ENCODE peak calls at places on chromosomes 6 and 20, in nine cellular contexts. R, P, I, C, A, G, Z, V and D are unnamed samples.
A peak's percentile ranks its signal among the peaks of the same experiment; 100 is the strongest.

GRCh38 chr20:59643616-59644061 is 39.3 kb downstream of the PHACTR3 start:
- DNase-seq in R (no peak), C (no peak), I (no peak), P (no peak), G (no peak), V (no peak), A (no peak), Z (no peak), D (no peak)

GRCh38 chr6:28553986-28554881 is 28.6 kb downstream of the GPX5 start:
- DNase-seq in V (no peak), A (no peak), C (no peak), R (no peak), Z (no peak), P (no peak), I (peak; percentile 50), G (no peak), D (no peak)

GRCh38 chr6:20350215-20350614 is 51.5 kb upstream of the E2F3 start:
- DNase-seq in R (no peak), P (no peak), A (no peak), G (peak; percentile 87), I (no peak), C (no peak), V (peak; percentile 10), Z (peak; percentile 60), D (no peak)

GRCh38 chr6:170388113-170388512 is 81.6 kb downstream of the FAM120B start:
- DNase-seq in A (no peak), V (peak; percentile 62), P (no peak), I (no peak), C (no peak), R (no peak), Z (peak; percentile 84), G (peak; percentile 16), D (no peak)

GRCh38 chr20:9235518-9235917 is 166.6 kb downstream of the PLCB4 start:
- DNase-seq in I (no peak), R (no peak), Z (peak; percentile 81), C (no peak), G (peak; percentile 74), A (no peak), V (peak; percentile 46), P (no peak), D (no peak)

GRCh38 chr6:131954775-131955107 is 3.6 kb upstream of the CCN2 start:
- DNase-seq in A (no peak), R (peak; percentile 28), G (peak; percentile 95), P (no peak), Z (peak; percentile 95), I (no peak), V (peak; percentile 99), C (no peak), D (no peak)

GRCh38 chr6:28769626-28770402 is 154.0 kb downstream of the TRIM27 start:
- DNase-seq in I (peak; percentile 7), G (peak; percentile 7), A (no peak), Z (peak; percentile 62), C (no peak), V (peak; percentile 16), R (no peak), P (no peak), D (no peak)

GRCh38 chr20:45044084-45044573 is 56.8 kb downstream of the KCNS1 start:
- DNase-seq in I (peak; percentile 86), C (peak; percentile 15), R (no peak), A (peak; percentile 57), P (no peak), G (peak; percentile 83), Z (peak; percentile 82), V (peak; percentile 60), D (no peak)

GRCh38 chr6:84447651-84448050 is 220.2 kb upstream of the CEP162 start:
- DNase-seq in A (no peak), G (no peak), R (no peak), I (no peak), V (no peak), C (no peak), P (no peak), Z (no peak), D (no peak)

GRCh38 chr6:37650071-37650481 is 47.6 kb downstream of the MDGA1 start:
- DNase-seq in R (no peak), A (no peak), V (no peak), I (no peak), P (no peak), G (no peak), Z (no peak), C (no peak), D (no peak)

GRCh38 chr6:132381381-132381780 is 19.9 kb downstream of the MOXD1 start:
- DNase-seq in A (no peak), P (no peak), Z (no peak), R (no peak), I (peak; percentile 25), V (no peak), G (no peak), C (no peak), D (no peak)

GRCh38 chr20:45910670-45911485 is 1.1 kb downstream of the PLTP start:
- DNase-seq in R (peak; percentile 100), V (peak; percentile 100), P (peak; percentile 94), C (peak; percentile 96), Z (peak; percentile 100), A (peak; percentile 96), I (peak; percentile 94), G (peak; percentile 99), D (peak; percentile 85)

GRCh38 chr20:48283470-48284110 is 498.3 kb upstream of the SULF2 start:
- DNase-seq in C (no peak), G (no peak), R (no peak), P (no peak), V (peak; percentile 99), A (no peak), I (no peak), Z (peak; percentile 94), D (no peak)

GRCh38 chr20:13526551-13526950 is 112.2 kb downstream of the TASP1 start:
- DNase-seq in I (no peak), A (no peak), V (no peak), G (peak; percentile 17), C (no peak), Z (no peak), R (no peak), P (no peak), D (no peak)

GRCh38 chr6:155120034-155120433 is 124.9 kb downstream of the TIAM2 start:
- DNase-seq in Z (peak; percentile 83), C (no peak), A (no peak), G (no peak), I (no peak), V (peak; percentile 87), P (no peak), R (no peak), D (no peak)

GRCh38 chr20:57030611-57031600 is 235.5 kb downstream of the BMP7 start:
- DNase-seq in Z (peak; percentile 93), P (no peak), V (peak; percentile 65), R (no peak), G (peak; percentile 93), I (no peak), C (no peak), A (no peak), D (no peak)

GRCh38 chr6:452301-453067 is 60.9 kb downstream of the IRF4 start:
- DNase-seq in P (no peak), V (no peak), C (no peak), Z (no peak), R (no peak), G (no peak), A (no peak), I (peak; percentile 61), D (no peak)

GRCh38 chr6:149628865-149629544 is 19.5 kb downstream of the KATNA1 start:
- DNase-seq in A (no peak), R (no peak), V (no peak), G (no peak), I (no peak), Z (no peak), P (no peak), C (no peak), D (no peak)

GRCh38 chr6:170152989-170153388 is 137.9 kb downstream of the DLL1 start:
- DNase-seq in C (no peak), P (no peak), R (peak; percentile 57), Z (no peak), V (peak; percentile 45), A (peak; percentile 63), G (no peak), I (peak; percentile 96), D (no peak)

GRCh38 chr20:52303281-52303950 is 111.8 kb upstream of the ZFP64 start:
- DNase-seq in Z (no peak), A (no peak), G (no peak), C (no peak), V (no peak), P (peak; percentile 41), I (no peak), R (no peak), D (no peak)

GRCh38 chr20:53205046-53205445 is 232.9 kb downstream of the TSHZ2 start:
- DNase-seq in I (no peak), V (peak; percentile 30), A (no peak), R (no peak), C (no peak), P (no peak), Z (no peak), G (no peak), D (no peak)

GRCh38 chr6:112389842-112390241 is 42.7 kb downstream of the RFPL4B start:
- DNase-seq in V (no peak), I (no peak), Z (no peak), A (no peak), P (no peak), G (no peak), C (no peak), R (no peak), D (no peak)

GRCh38 chr6:78810698-78811097 is 56.7 kb upstream of the IRAK1BP1 start:
- DNase-seq in R (no peak), Z (peak; percentile 13), G (no peak), P (no peak), I (no peak), V (peak; percentile 17), C (no peak), A (no peak), D (no peak)

GRCh38 chr6:68343901-68344300 is 291.2 kb upstream of the ADGRB3 start:
- DNase-seq in C (no peak), I (peak; percentile 87), P (no peak), R (no peak), A (no peak), Z (no peak), V (peak; percentile 16), G (peak; percentile 45), D (no peak)

GRCh38 chr20:6768228-6769185 is 1.0 kb downstream of the BMP2 start:
- DNase-seq in P (no peak), Z (no peak), C (no peak), A (no peak), R (peak; percentile 19), G (peak; percentile 61), V (peak; percentile 38), I (no peak), D (no peak)

GRCh38 chr6:33597551-33598322 is 17.7 kb upstream of the BAK1 start:
- DNase-seq in A (no peak), P (no peak), C (no peak), I (no peak), V (no peak), R (no peak), Z (no peak), G (no peak), D (no peak)

GRCh38 chr6:44002591-44003344 is 124.5 kb downstream of the MRPL14 start:
- DNase-seq in P (peak; percentile 49), R (peak; percentile 60), A (no peak), V (peak; percentile 41), I (peak; percentile 84), Z (peak; percentile 68), G (peak; percentile 80), C (peak; percentile 53), D (peak; percentile 57)

GRCh38 chr6:3893914-3894313 is 44.7 kb downstream of the FAM50B start:
- DNase-seq in P (no peak), V (no peak), R (no peak), Z (no peak), C (no peak), I (no peak), A (no peak), G (no peak), D (no peak)

GRCh38 chr6:168083142-168083885 is 4.3 kb upstream of the FRMD1 start:
- DNase-seq in Z (no peak), R (no peak), I (peak; percentile 81), G (no peak), A (no peak), C (no peak), V (no peak), P (no peak), D (no peak)

GRCh38 chr6:135179920-135180457 is 1.1 kb upstream of the MYB start:
- DNase-seq in A (no peak), V (peak; percentile 11), I (no peak), G (no peak), P (peak; percentile 12), R (no peak), C (no peak), Z (peak; percentile 13), D (no peak)

GRCh38 chr20:3203315-3204123 is 963 bp downstream of the DDRGK1 start:
- DNase-seq in A (no peak), C (no peak), Z (peak; percentile 45), R (no peak), G (peak; percentile 25), V (no peak), I (peak; percentile 91), P (peak; percentile 45), D (no peak)